ENCODE peak calls at places on chromosomes 7 and 10, in eight cellular contexts. P is GM23248, D is tibial nerve, Q is iPS DF 6.9, A is keratinocyte, H is spleen, U is endodermal cell, C is heart right ventricle. M is an unnamed sample.
A peak's percentile ranks its signal among the peaks of the same experiment; 100 is the strongest.

GRCh38 chr7:48708635-48709034 is 215.7 kb upstream of the CDC14C start:
- DNase-seq in P (no peak), Q (no peak), A (no peak), C (no peak), U (peak; percentile 70), D (no peak), H (no peak), M (no peak)

GRCh38 chr10:62735464-62736188 is 68.9 kb upstream of the ADO start:
- DNase-seq in C (no peak), H (no peak), D (no peak), P (peak; percentile 62), U (no peak), Q (no peak), A (no peak), M (no peak)

GRCh38 chr10:93917064-93917391 is 23.2 kb downstream of the SLC35G1 start:
- DNase-seq in A (no peak), P (no peak), C (no peak), H (no peak), U (peak; percentile 59), Q (no peak), D (no peak), M (no peak)

GRCh38 chr7:75649462-75649861 is 89.3 kb downstream of the HIP1 start:
- DNase-seq in D (no peak), U (no peak), Q (no peak), C (peak; percentile 36), H (no peak), A (no peak), P (no peak), M (no peak)

GRCh38 chr10:58568428-58568935 is 55.8 kb downstream of the BICC1 start:
- DNase-seq in U (no peak), D (no peak), C (no peak), A (no peak), H (no peak), Q (no peak), P (no peak), M (no peak)

GRCh38 chr7:111954474-111955311 is 251.5 kb downstream of the DOCK4 start:
- DNase-seq in P (no peak), D (no peak), H (no peak), C (no peak), A (no peak), U (peak; percentile 52), Q (no peak), M (no peak)

GRCh38 chr7:83130191-83130590 is 32.5 kb downstream of the PCLO start:
- DNase-seq in P (no peak), H (no peak), A (no peak), D (no peak), U (no peak), Q (no peak), C (no peak), M (no peak)

GRCh38 chr7:134943785-134944400 is 42.4 kb upstream of the AGBL3 start:
- DNase-seq in P (peak; percentile 30), U (no peak), C (no peak), Q (no peak), A (no peak), H (no peak), D (no peak), M (no peak)

GRCh38 chr7:36970551-36971514 is 246.5 kb upstream of the AOAH start:
- DNase-seq in C (no peak), Q (no peak), H (no peak), A (no peak), U (no peak), P (no peak), D (no peak), M (no peak)

GRCh38 chr7:158311791-158312190 is 275.8 kb downstream of the PTPRN2 start:
- DNase-seq in Q (no peak), U (no peak), H (no peak), A (no peak), C (no peak), P (no peak), D (no peak), M (no peak)

GRCh38 chr7:28107960-28108359 is 72.6 kb downstream of the JAZF1 start:
- DNase-seq in A (no peak), H (no peak), Q (no peak), D (no peak), C (no peak), U (no peak), P (peak; percentile 67), M (no peak)

GRCh38 chr7:158955932-158956804 is 99.8 kb downstream of the DYNC2I1 start:
- DNase-seq in C (no peak), A (no peak), U (no peak), H (no peak), D (no peak), P (no peak), Q (no peak), M (no peak)

GRCh38 chr7:34596887-34597286 is 61.1 kb upstream of the NPSR1 start:
- DNase-seq in P (peak; percentile 41), C (no peak), D (no peak), H (no peak), A (no peak), U (peak; percentile 67), Q (peak; percentile 18), M (no peak)

GRCh38 chr7:137591444-137591843 is 247.9 kb upstream of the PTN start:
- DNase-seq in P (peak; percentile 82), Q (no peak), H (no peak), C (no peak), A (no peak), D (no peak), U (peak; percentile 60), M (no peak)

GRCh38 chr7:143936087-143937009 is 1.3 kb downstream of the OR2F2 start:
- DNase-seq in D (no peak), A (no peak), U (no peak), H (no peak), P (peak; percentile 92), Q (no peak), C (no peak), M (no peak)

GRCh38 chr10:124349231-124349992 is 69.3 kb downstream of the OAT start:
- DNase-seq in H (peak; percentile 46), U (peak; percentile 54), P (no peak), Q (no peak), C (no peak), A (no peak), D (no peak), M (peak; percentile 43)

GRCh38 chr10:34884272-34884952 is 69.3 kb upstream of the PARD3 start:
- DNase-seq in D (no peak), C (no peak), P (no peak), U (no peak), H (no peak), Q (no peak), A (no peak), M (no peak)

GRCh38 chr10:49679480-49679893 is at the start of gene C10orf53:
- DNase-seq in C (peak; percentile 28), P (peak; percentile 74), Q (peak; percentile 41), D (no peak), A (no peak), H (no peak), U (peak; percentile 91), M (no peak)

GRCh38 chr7:151743481-151743983 is 133.4 kb downstream of the PRKAG2 start:
- DNase-seq in A (no peak), H (no peak), D (no peak), P (no peak), U (no peak), Q (no peak), C (no peak), M (no peak)

GRCh38 chr7:151745090-151745638 is 131.8 kb downstream of the PRKAG2 start:
- DNase-seq in A (no peak), H (no peak), P (peak; percentile 98), C (peak; percentile 54), D (peak; percentile 21), Q (no peak), U (peak; percentile 48), M (no peak)

GRCh38 chr7:151744656-151745055 is 132.3 kb downstream of the PRKAG2 start:
- DNase-seq in P (no peak), H (no peak), C (no peak), Q (no peak), D (no peak), A (no peak), U (no peak), M (no peak)

GRCh38 chr7:151742713-151743480 is 134.0 kb downstream of the PRKAG2 start:
- DNase-seq in D (no peak), C (no peak), Q (no peak), H (no peak), P (no peak), U (peak; percentile 77), A (no peak), M (no peak)

DNA sequence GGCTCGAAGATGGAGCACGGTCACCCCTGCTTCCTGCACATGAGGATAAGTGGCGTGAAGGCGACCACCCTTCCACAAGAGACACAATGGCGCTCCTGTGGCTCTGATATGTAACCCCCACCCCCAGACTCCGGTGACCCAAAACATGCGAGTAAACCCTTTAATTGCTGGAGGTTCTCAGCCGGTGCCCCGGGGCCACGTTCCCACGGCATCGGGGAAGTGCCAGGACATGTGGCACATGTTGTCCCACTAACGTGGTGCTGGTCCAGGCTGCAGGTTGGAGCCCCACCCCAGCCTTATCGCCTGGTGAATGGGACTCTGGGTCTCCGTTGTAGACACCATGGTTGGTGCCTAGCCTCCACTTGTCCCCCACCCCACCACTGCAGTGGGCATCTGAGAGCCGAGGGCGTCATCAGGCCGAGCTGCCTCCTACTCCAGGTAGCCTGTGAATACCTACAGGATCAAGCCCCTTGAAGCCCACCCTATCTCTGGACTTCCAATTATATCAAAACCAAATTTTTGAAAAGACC is 132.8 kb downstream of the PRKAG2 start:
- DNase-seq in A (no peak), U (no peak), D (no peak), H (no peak), Q (no peak), C (no peak), P (no peak), M (no peak)
- H3K4me1 ChIP-seq in A (no peaks in the 10 kb centered on the region), U (no peaks in the 10 kb centered on the region), D (peaks cover 10% of the 10 kb centered on the region), H (peaks cover 14% of the 10 kb centered on the region), Q (peaks cover 4% of the 10 kb centered on the region), C (peaks cover 37% of the 10 kb centered on the region), P (peaks cover 29% of the 10 kb centered on the region), M (peaks cover 3% of the 10 kb centered on the region)

DNA sequence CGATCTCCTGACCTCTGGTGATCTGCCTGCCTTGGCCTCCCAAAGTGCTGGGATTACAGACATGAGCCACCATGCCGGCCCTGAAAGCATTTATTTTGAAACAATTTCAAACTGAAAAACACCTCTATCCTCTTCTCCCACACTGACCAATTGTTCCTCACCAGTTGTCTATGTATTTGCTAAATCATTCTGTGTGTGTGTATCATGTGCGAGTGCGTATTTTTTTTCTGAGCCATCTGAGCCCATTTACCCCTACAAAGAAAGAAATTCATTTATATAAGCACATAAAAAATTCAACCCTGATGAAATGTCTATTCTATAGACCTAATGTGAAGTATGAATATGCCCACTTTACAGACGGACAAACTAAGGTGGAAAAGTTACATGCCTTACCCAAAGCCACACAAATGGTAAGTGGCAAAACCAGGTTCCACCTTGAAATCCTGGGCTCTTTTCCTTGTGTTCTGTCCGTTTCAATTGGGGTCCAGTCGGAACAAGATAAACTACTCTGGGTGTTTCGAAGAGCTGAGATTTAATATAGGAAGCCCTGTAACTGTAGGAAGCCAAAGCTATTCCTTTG is 46.8 kb downstream of the RBM17 start:
- DNase-seq in C (no peak), D (no peak), U (no peak), A (no peak), H (peak; percentile 10), P (no peak), Q (no peak), M (peak; percentile 12)
- H3K4me3 ChIP-seq in C (no peak overlapping the region), D (no peak overlapping the region), U (no peak overlapping the region), A (no peak overlapping the region), H (no peak overlapping the region), P (no peak overlapping the region), Q (no peak overlapping the region), M (no peak overlapping the region)

GRCh38 chr10:27240212-27240890 is at the start of gene ACBD5:
- DNase-seq in H (peak; percentile 98), Q (no peak), D (peak; percentile 78), C (peak; percentile 88), P (peak; percentile 87), U (peak; percentile 94), A (no peak), M (peak; percentile 96)
- H3K4me1 ChIP-seq in H (peaks cover 37% of the 10 kb centered on the region), Q (no peaks in the 10 kb centered on the region), D (peaks cover 15% of the 10 kb centered on the region), C (peaks cover 59% of the 10 kb centered on the region), P (peaks cover 15% of the 10 kb centered on the region), U (no peaks in the 10 kb centered on the region), A (peaks cover 10% of the 10 kb centered on the region), M (peaks cover 16% of the 10 kb centered on the region)

GRCh38 chr7:105691692-105692564 is 110.6 kb upstream of the EFCAB10 start:
- DNase-seq in H (peak; percentile 90), D (peak; percentile 36), Q (no peak), C (peak; percentile 50), A (no peak), U (peak; percentile 78), P (peak; percentile 77), M (peak; percentile 83)
- H3K4me3 ChIP-seq in H (peak overlapping the region; percentile 76), D (peak overlapping the region; percentile 48), Q (peak overlapping the region; percentile 13), C (peak overlapping the region; percentile 59), A (no peak overlapping the region), U (peak overlapping the region; percentile 22), P (peak overlapping the region; percentile 84), M (peak overlapping the region; percentile 55)

M was measured in sigmoid colon.